ENCODE peak calls at places on chromosome 16, in six cellular contexts. A, N, U, R, Q and T are unnamed samples.
A peak's percentile ranks its signal among the peaks of the same experiment; 100 is the strongest.

GRCh38 chr16:3760518-3760917 is 43.2 kb upstream of the TRAP1 start:
- DNase-seq in R (no peak), A (no peak), Q (no peak), N (no peak), U (no peak), T (no peak)

GRCh38 chr16:89581861-89582563 is 6.5 kb downstream of the CPNE7 start:
- DNase-seq in Q (peak; percentile 58), A (no peak), U (no peak), N (peak; percentile 47), R (no peak), T (no peak)

GRCh38 chr16:4437366-4437765 is 11.7 kb downstream of the DNAJA3 start:
- DNase-seq in U (no peak), N (no peak), A (no peak), R (no peak), Q (no peak), T (no peak)

GRCh38 chr16:57045694-57046381 is 46.5 kb upstream of the CPNE2 start:
- DNase-seq in Q (peak; percentile 49), A (no peak), R (no peak), U (peak; percentile 82), N (no peak), T (peak; percentile 61)

GRCh38 chr16:3306078-3306477 is 781 bp downstream of the ZNF75A start:
- DNase-seq in R (no peak), Q (no peak), N (no peak), U (no peak), A (no peak), T (no peak)

GRCh38 chr16:57108432-57108831 is 16.0 kb downstream of the CPNE2 start:
- DNase-seq in U (no peak), Q (no peak), A (no peak), N (no peak), R (no peak), T (no peak)

GRCh38 chr16:70746708-70747424 is 54.1 kb downstream of the VAC14 start:
- DNase-seq in R (no peak), Q (no peak), N (peak; percentile 97), A (no peak), U (no peak), T (no peak)

GRCh38 chr16:86387461-86388440 is 122.6 kb upstream of the FOXF1 start:
- DNase-seq in Q (no peak), N (peak; percentile 31), R (no peak), U (no peak), A (no peak), T (no peak)

GRCh38 chr16:27383511-27384243 is 18.3 kb upstream of the IL21R start:
- DNase-seq in A (no peak), R (no peak), U (no peak), N (no peak), Q (no peak), T (no peak)

GRCh38 chr16:31664683-31665482 is 137.2 kb downstream of the AHSP start:
- DNase-seq in Q (no peak), U (no peak), R (no peak), N (peak; percentile 87), A (no peak), T (no peak)

GRCh38 chr16:50315346-50315997 is 49.1 kb downstream of the ADCY7 start:
- DNase-seq in U (no peak), R (no peak), Q (no peak), N (no peak), A (no peak), T (no peak)

GRCh38 chr16:24070851-24071250 is 185.3 kb upstream of the CACNG3 start:
- DNase-seq in U (peak; percentile 81), A (no peak), Q (peak; percentile 35), N (peak; percentile 63), R (no peak), T (peak; percentile 25)

GRCh38 chr16:28058839-28059589 is 4.5 kb downstream of the GSG1L start:
- DNase-seq in A (no peak), U (no peak), N (no peak), Q (no peak), R (no peak), T (no peak)

GRCh38 chr16:11306997-11307638 is 26.0 kb upstream of the PRM1 start:
- DNase-seq in Q (no peak), U (no peak), N (no peak), A (no peak), R (no peak), T (no peak)

GRCh38 chr16:77833906-77834599 is 45.7 kb downstream of the VAT1L start:
- DNase-seq in A (no peak), U (peak; percentile 65), Q (no peak), N (peak; percentile 17), R (no peak), T (no peak)

GRCh38 chr16:30747331-30747730 is 894 bp upstream of the PHKG2 start:
- DNase-seq in Q (no peak), R (no peak), N (peak; percentile 72), A (no peak), U (no peak), T (no peak)

GRCh38 chr16:53429221-53429943 is 4.9 kb upstream of the RBL2 start:
- DNase-seq in A (peak; percentile 42), U (no peak), N (no peak), Q (no peak), R (no peak), T (no peak)

GRCh38 chr16:9837481-9837880 is 344.7 kb downstream of the GRIN2A start:
- DNase-seq in R (no peak), U (no peak), Q (no peak), N (no peak), A (no peak), T (no peak)

GRCh38 chr16:81487301-81487720 is 42.7 kb downstream of the CMIP start:
- DNase-seq in A (no peak), Q (no peak), N (no peak), U (no peak), R (no peak), T (no peak)

GRCh38 chr16:54285414-54286066 is 1.0 kb downstream of the IRX3 start:
- DNase-seq in A (no peak), N (peak; percentile 52), R (no peak), U (peak; percentile 61), Q (peak; percentile 31), T (no peak)

GRCh38 chr16:15575293-15576049 is 67.5 kb downstream of the MARF1 start:
- DNase-seq in N (peak; percentile 56), Q (no peak), R (no peak), A (no peak), U (no peak), T (no peak)

GRCh38 chr16:83113317-83113716 is 486.5 kb downstream of the CDH13 start:
- DNase-seq in R (no peak), A (no peak), Q (peak; percentile 31), U (peak; percentile 59), N (peak; percentile 55), T (peak; percentile 19)

GRCh38 chr16:61576476-61576875 is 459.8 kb downstream of the CDH8 start:
- DNase-seq in Q (no peak), R (no peak), A (no peak), U (no peak), N (no peak), T (no peak)

GRCh38 chr16:80936410-80936809 is 70.3 kb downstream of the CMC2 start:
- DNase-seq in A (no peak), R (no peak), U (no peak), N (no peak), Q (no peak), T (no peak)

GRCh38 chr16:31471875-31472558 is at the start of gene TGFB1I1:
- DNase-seq in U (peak; percentile 29), R (no peak), Q (no peak), A (no peak), N (peak; percentile 73), T (no peak)

GRCh38 chr16:11474617-11475291 is 112.0 kb downstream of the LITAF start:
- DNase-seq in N (no peak), A (no peak), R (no peak), U (peak; percentile 27), Q (no peak), T (no peak)

GRCh38 chr16:50591800-50592771 is 43.9 kb downstream of the NKD1 start:
- DNase-seq in R (no peak), N (no peak), U (no peak), A (no peak), Q (peak; percentile 66), T (peak; percentile 90)

GRCh38 chr16:11759163-11759834 is 16.6 kb upstream of the TXNDC11 start:
- DNase-seq in Q (no peak), N (peak; percentile 20), R (no peak), A (peak; percentile 37), U (no peak), T (no peak)

GRCh38 chr16:81841709-81842108 is 62.6 kb downstream of the PLCG2 start:
- DNase-seq in R (no peak), A (no peak), N (no peak), U (no peak), Q (no peak), T (no peak)

GRCh38 chr16:74291577-74292208 is 4.9 kb upstream of the PSMD7 start:
- DNase-seq in N (peak; percentile 83), Q (no peak), U (no peak), R (no peak), A (no peak), T (no peak)

GRCh38 chr16:29304251-29304900 is 102.1 kb downstream of the NPIPB11 start:
- DNase-seq in U (no peak), R (no peak), A (no peak), Q (no peak), N (no peak), T (no peak)

GRCh38 chr16:50591209-50591608 is 43.0 kb downstream of the NKD1 start:
- DNase-seq in R (no peak), N (no peak), Q (no peak), A (no peak), U (no peak), T (no peak)

GRCh38 chr16:87054856-87055255 is 262.3 kb downstream of the C16orf95 start:
- DNase-seq in Q (no peak), U (no peak), R (no peak), N (no peak), A (no peak), T (no peak)

GRCh38 chr16:66300037-66300436 is 66.5 kb upstream of the CDH5 start:
- DNase-seq in A (no peak), R (no peak), N (no peak), U (no peak), Q (no peak), T (no peak)

GRCh38 chr16:53781023-53781605 is 77.2 kb downstream of the FTO start:
- DNase-seq in Q (no peak), N (no peak), U (no peak), A (no peak), R (no peak), T (no peak)

GRCh38 chr16:282944-283744 is at the start of gene PDIA2:
- DNase-seq in A (no peak), N (no peak), Q (no peak), R (no peak), U (no peak), T (no peak)

GRCh38 chr16:67547423-67548264 is 14.7 kb upstream of the CTCF start:
- DNase-seq in N (no peak), Q (no peak), R (no peak), A (no peak), U (no peak), T (no peak)

GRCh38 chr16:72787130-72787518 is 260.8 kb downstream of the ZFHX3 start:
- DNase-seq in Q (no peak), N (no peak), A (no peak), U (peak; percentile 29), R (no peak), T (no peak)